ENCODE peak calls at places on chromosome 9, in eight cellular contexts. P is T follicular helper cell; M is skeletal muscle cell; K is A172; T is CD8-positive, alpha-beta T cell; H is brain microvascular endothelial cell; B is naive thymus-derived CD4-positive, alpha-beta T cell; S is astrocyte of the spinal cord. G is an unnamed sample.

GRCh38 chr9:124390812-124391658 is 24.2 kb downstream of the PSMB7 start:
- DNase-seq in H (no peak), S (no peak), K (peak), P (no peak), T (no peak), M (no peak), B (no peak), G (no peak)

GRCh38 chr9:935348-935965 is 41.0 kb upstream of the DMRT3 start:
- DNase-seq in S (no peak), M (no peak), B (no peak), T (no peak), H (no peak), K (peak), P (no peak), G (no peak)

GRCh38 chr9:76219555-76220151 is 174.6 kb downstream of the RFK start:
- DNase-seq in B (no peak), K (no peak), P (no peak), M (no peak), S (peak), H (peak), T (no peak), G (no peak)

GRCh38 chr9:7910426-7911015 is 110.9 kb upstream of the DMAC1 start:
- DNase-seq in P (no peak), M (no peak), H (no peak), S (peak), B (no peak), T (no peak), K (peak), G (no peak)

GRCh38 chr9:74653437-74654080 is 156.4 kb downstream of the RORB start:
- DNase-seq in S (no peak), K (no peak), P (no peak), H (no peak), B (no peak), T (no peak), M (no peak), G (no peak)

GRCh38 chr9:127758843-127759242 is 19.6 kb downstream of the SH2D3C start:
- DNase-seq in K (no peak), B (no peak), M (no peak), H (no peak), S (no peak), T (no peak), P (no peak), G (no peak)

GRCh38 chr9:78189461-78189860 is 46.4 kb upstream of the CEP78 start:
- DNase-seq in S (peak), B (no peak), H (peak), P (no peak), T (no peak), K (peak), M (no peak), G (no peak)

GRCh38 chr9:98530806-98531386 is 177.8 kb downstream of the GABBR2 start:
- DNase-seq in H (no peak), S (no peak), B (no peak), P (no peak), K (no peak), T (no peak), M (no peak), G (no peak)

GRCh38 chr9:125233678-125234077 is 7.5 kb downstream of the HSPA5 start:
- DNase-seq in K (peak), S (peak), M (peak), H (peak), T (no peak), B (no peak), P (no peak), G (peak)

GRCh38 chr9:127854169-127854833 is at the start of gene ENG:
- DNase-seq in B (no peak), S (peak), T (no peak), H (peak), K (peak), P (no peak), M (no peak), G (no peak)

G was measured in RCC 7860.